ENCODE peak calls at places on chromosomes 3 and 15, in eight cellular contexts. V, O, J, B, G, L, C and K are unnamed samples.

GRCh38 chr3:172082269-172082668 is 42.9 kb downstream of the FNDC3B start:
- DNase-seq in L (no peak), B (no peak), C (peak), J (no peak), V (no peak), O (no peak), G (peak), K (peak)

GRCh38 chr3:183484676-183485075 is 56.3 kb upstream of the MCF2L2 start:
- DNase-seq in L (no peak), B (peak), J (no peak), O (no peak), C (no peak), G (no peak), V (no peak), K (no peak)

GRCh38 chr3:177419904-177420601 is 222.8 kb upstream of the TBL1XR1 start:
- DNase-seq in O (no peak), L (no peak), G (no peak), C (peak), J (peak), V (no peak), B (no peak), K (no peak)

GRCh38 chr15:92773340-92773739 is 117.8 kb upstream of the FAM174B start:
- DNase-seq in J (no peak), V (no peak), G (no peak), O (no peak), L (no peak), C (no peak), B (peak), K (no peak)

GRCh38 chr3:175659951-175660350 is 800.8 kb downstream of the NAALADL2 start:
- DNase-seq in G (no peak), J (no peak), O (no peak), L (no peak), C (peak), V (no peak), B (no peak), K (no peak)

GRCh38 chr15:78909791-78910228 is 35.0 kb downstream of the CTSH start:
- DNase-seq in B (peak), V (peak), L (no peak), G (peak), O (peak), C (peak), J (peak), K (peak)

GRCh38 chr3:152915695-152916094 is 80.8 kb downstream of the P2RY1 start:
- DNase-seq in V (no peak), O (no peak), J (no peak), L (no peak), C (no peak), G (no peak), B (no peak), K (no peak)

GRCh38 chr3:12559520-12559919 is 2.6 kb downstream of the MKRN2 start:
- DNase-seq in C (no peak), V (no peak), J (no peak), L (no peak), O (no peak), G (no peak), B (no peak), K (no peak)

GRCh38 chr3:94028093-94028837 is at the start of gene STX19:
- DNase-seq in G (no peak), B (no peak), O (no peak), J (no peak), L (no peak), C (no peak), V (peak), K (no peak)

GRCh38 chr3:109825971-109826810 is 488.8 kb upstream of the DPPA4 start:
- DNase-seq in O (no peak), V (no peak), G (no peak), L (no peak), B (no peak), C (no peak), J (no peak), K (no peak)

GRCh38 chr15:76336254-76337046 is at the start of gene ISL2:
- DNase-seq in G (peak), V (peak), O (no peak), J (peak), L (peak), C (peak), B (peak), K (peak)

GRCh38 chr15:70491641-70492040 is 271.7 kb downstream of the UACA start:
- DNase-seq in V (no peak), C (no peak), O (no peak), J (no peak), G (no peak), L (no peak), B (no peak), K (no peak)

GRCh38 chr15:38042707-38043445 is 108.4 kb downstream of the TMCO5A start:
- DNase-seq in C (no peak), V (no peak), B (no peak), L (no peak), J (no peak), O (peak), G (no peak), K (no peak)

GRCh38 chr3:126056681-126057546 is 27.0 kb downstream of the SLC41A3 start:
- DNase-seq in B (peak), V (no peak), C (peak), O (no peak), J (no peak), L (no peak), G (peak), K (no peak)

GRCh38 chr15:86229306-86229705 is 149.6 kb downstream of the AGBL1 start:
- DNase-seq in O (no peak), V (no peak), C (no peak), L (no peak), G (no peak), J (no peak), B (no peak), K (no peak)

GRCh38 chr3:165895919-165896318 is 58.7 kb upstream of the BCHE start:
- DNase-seq in L (no peak), J (peak), O (no peak), G (no peak), V (no peak), B (no peak), C (no peak), K (peak)

GRCh38 chr3:72625616-72626337 is 222.5 kb downstream of the SHQ1 start:
- DNase-seq in O (no peak), C (peak), V (no peak), G (peak), J (peak), L (no peak), B (no peak), K (no peak)

GRCh38 chr3:137469263-137469662 is 294.9 kb upstream of the SOX14 start:
- DNase-seq in C (no peak), L (no peak), O (no peak), J (peak), V (no peak), B (no peak), G (no peak), K (no peak)

GRCh38 chr3:14687360-14687759 is 12.4 kb downstream of the C3orf20 start:
- DNase-seq in J (peak), V (no peak), C (no peak), B (no peak), L (no peak), O (no peak), G (no peak), K (no peak)

GRCh38 chr15:80849308-80849707 is 70.1 kb downstream of the CEMIP start:
- DNase-seq in B (no peak), V (no peak), O (peak), C (peak), L (no peak), G (peak), J (no peak), K (peak)

GRCh38 chr3:71585891-71586809 is 2.6 kb upstream of the FOXP1 start:
- DNase-seq in J (peak), V (no peak), L (no peak), G (peak), B (no peak), O (no peak), C (peak), K (no peak)

GRCh38 chr3:160556141-160556540 is 9.2 kb downstream of the KPNA4 start:
- DNase-seq in V (no peak), B (no peak), J (no peak), O (no peak), G (no peak), L (no peak), C (no peak), K (no peak)

GRCh38 chr3:137105277-137105977 is 147.6 kb downstream of the IL20RB start:
- DNase-seq in V (no peak), G (peak), L (no peak), B (no peak), J (peak), C (peak), O (no peak), K (peak)

GRCh38 chr3:186209810-186210752 is 101.2 kb upstream of the ETV5 start:
- DNase-seq in C (peak), O (peak), J (peak), V (peak), G (peak), L (peak), B (no peak), K (no peak)

GRCh38 chr3:189272500-189273119 is 100.8 kb downstream of the TPRG1 start:
- DNase-seq in C (no peak), V (no peak), B (no peak), J (peak), L (no peak), O (no peak), G (peak), K (no peak)

GRCh38 chr15:71444866-71445590 is 329.8 kb downstream of the THSD4 start:
- DNase-seq in G (no peak), C (peak), B (no peak), V (no peak), O (no peak), L (no peak), J (no peak), K (peak)

GRCh38 chr3:33229947-33230346 is 11.3 kb upstream of the SUSD5 start:
- DNase-seq in J (no peak), L (no peak), O (no peak), G (no peak), C (no peak), B (no peak), V (no peak), K (no peak)

GRCh38 chr3:105351821-105352220 is 14.9 kb upstream of the ALCAM start:
- DNase-seq in V (no peak), B (no peak), C (peak), J (no peak), G (peak), O (no peak), L (no peak), K (no peak)

GRCh38 chr3:163468531-163469335 is 1609.6 kb downstream of the SI start:
- DNase-seq in O (no peak), C (no peak), B (no peak), G (no peak), J (no peak), V (no peak), L (no peak), K (no peak)

GRCh38 chr3:126034481-126035361 is 49.2 kb downstream of the SLC41A3 start:
- DNase-seq in V (no peak), L (no peak), B (peak), G (no peak), C (peak), O (no peak), J (no peak), K (no peak)

GRCh38 chr3:138349926-138350665 is 1.7 kb downstream of the MRAS start:
- DNase-seq in J (no peak), V (no peak), C (peak), O (peak), B (no peak), G (peak), L (no peak), K (no peak)

GRCh38 chr3:134885877-134886621 is 91.0 kb downstream of the EPHB1 start:
- DNase-seq in J (peak), O (no peak), L (no peak), V (no peak), B (peak), C (peak), G (no peak), K (no peak)

GRCh38 chr3:194536883-194537637 is 50.3 kb upstream of the ATP13A3 start:
- DNase-seq in G (peak), C (peak), L (peak), J (no peak), V (peak), O (peak), B (no peak), K (no peak)

GRCh38 chr3:15602146-15602536 is 596 bp downstream of the BTD start:
- DNase-seq in O (no peak), L (no peak), C (no peak), G (no peak), V (no peak), J (no peak), B (no peak), K (no peak)

GRCh38 chr15:38563723-38564519 is 693 bp downstream of the RASGRP1 start:
- DNase-seq in L (peak), J (peak), B (peak), C (peak), O (peak), G (peak), V (peak), K (no peak)

GRCh38 chr3:160136421-160136820 is 88.8 kb upstream of the C3orf80 start:
- DNase-seq in G (no peak), O (no peak), J (peak), V (no peak), B (no peak), L (no peak), C (no peak), K (no peak)

GRCh38 chr15:78438595-78439285 is 724 bp downstream of the IREB2 start:
- DNase-seq in J (peak), B (no peak), O (no peak), C (peak), G (peak), L (no peak), V (no peak), K (peak)

GRCh38 chr3:134576426-134576825 is 74.4 kb downstream of the KY start:
- DNase-seq in B (no peak), J (no peak), O (no peak), V (no peak), L (no peak), G (no peak), C (no peak), K (no peak)

GRCh38 chr3:53579636-53580035 is 85.2 kb downstream of the CACNA1D start:
- DNase-seq in V (no peak), O (no peak), C (no peak), J (no peak), L (no peak), B (no peak), G (no peak), K (no peak)

GRCh38 chr3:44323341-44323955 is 15.1 kb upstream of the TCAIM start:
- DNase-seq in V (peak), O (peak), C (peak), L (peak), G (peak), B (peak), J (peak), K (peak)

GRCh38 chr3:44321335-44321734 is 17.2 kb upstream of the TCAIM start:
- DNase-seq in B (no peak), G (no peak), O (no peak), J (no peak), L (no peak), C (no peak), V (no peak), K (no peak)

DNA sequence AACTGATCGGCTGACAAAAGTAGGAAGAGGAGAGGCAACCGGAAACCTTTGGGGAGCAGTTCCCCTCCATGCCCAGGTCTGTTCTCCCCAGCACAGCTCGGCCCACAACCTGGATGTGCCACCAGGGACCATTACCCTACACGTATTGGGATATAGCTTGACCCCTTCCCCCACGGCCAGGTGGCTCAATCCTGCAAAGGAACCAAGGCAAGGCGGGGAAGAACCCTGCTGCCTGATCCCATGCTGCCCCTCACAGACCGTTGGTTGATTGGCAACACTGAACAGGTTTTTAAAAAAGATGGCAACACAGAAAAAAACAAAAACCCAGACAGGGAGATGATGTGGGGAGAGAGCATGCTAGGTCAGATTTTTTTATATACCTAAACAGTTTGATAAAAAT is 19.6 kb upstream of the TCAIM start:
- DNase-seq in B (no peak), J (no peak), G (no peak), L (no peak), C (no peak), V (no peak), O (no peak), K (no peak)
- TF ChIP-seq CTCF in B (no peak), J (no peak), G (no peak), L (no peak), C (no peak), V (no peak), O (no peak), K (no peak)

DNA sequence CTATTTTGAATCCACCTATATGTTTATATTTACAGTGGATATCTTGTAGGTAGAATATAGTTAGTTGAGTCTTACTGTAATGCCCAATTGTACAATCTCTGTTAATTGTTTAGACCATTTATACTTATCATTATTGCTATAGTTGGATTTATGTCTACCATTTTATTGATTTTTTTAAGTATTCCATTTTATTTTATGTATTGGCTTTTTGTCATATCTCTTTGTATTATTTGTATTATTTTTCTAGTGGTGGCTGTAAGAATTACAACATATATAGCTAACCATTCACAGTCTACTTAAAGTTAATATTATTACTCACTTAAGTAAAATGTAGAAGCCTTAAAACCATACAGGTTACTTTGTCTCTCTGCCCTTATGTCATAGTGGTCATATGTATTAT is 46.1 kb downstream of the SLC2A2 start:
- DNase-seq in C (no peak), J (no peak), G (no peak), L (no peak), O (no peak), V (no peak), B (no peak), K (no peak)
- TF ChIP-seq CTCF in C (no peak), J (no peak), G (no peak), L (no peak), O (no peak), V (no peak), B (no peak), K (no peak)

GRCh38 chr3:28727321-28727720 is 378.7 kb upstream of the AZI2 start:
- DNase-seq in L (no peak), J (no peak), B (no peak), C (no peak), G (no peak), V (no peak), O (no peak), K (no peak)

GRCh38 chr3:28726840-28727239 is 378.2 kb upstream of the AZI2 start:
- DNase-seq in C (peak), V (peak), J (peak), O (no peak), L (peak), B (no peak), G (peak), K (peak)
- TF ChIP-seq CTCF in C (peak), V (peak), J (peak), O (no peak), L (peak), B (no peak), G (peak), K (peak)

GRCh38 chr15:100968043-100968966 is 49.1 kb downstream of the LRRK1 start:
- DNase-seq in O (no peak), G (peak), J (peak), L (no peak), C (peak), B (no peak), V (no peak), K (peak)

GRCh38 chr15:100975043-100975442 is 55.9 kb downstream of the LRRK1 start:
- DNase-seq in L (no peak), V (no peak), O (no peak), B (no peak), C (no peak), G (no peak), J (no peak), K (no peak)

GRCh38 chr15:100972975-100973350 is 53.8 kb downstream of the LRRK1 start:
- DNase-seq in J (no peak), V (no peak), L (no peak), O (no peak), G (no peak), B (no peak), C (no peak), K (no peak)

GRCh38 chr15:100973351-100974034 is 54.3 kb downstream of the LRRK1 start:
- DNase-seq in B (no peak), C (no peak), O (no peak), L (no peak), G (no peak), V (no peak), J (no peak), K (no peak)
- TF ChIP-seq CTCF in B (no peak), C (no peak), O (no peak), L (no peak), G (no peak), V (no peak), J (no peak), K (no peak)

GRCh38 chr3:44198265-44198956 is 43.3 kb upstream of the TOPAZ1 start:
- DNase-seq in G (peak), V (peak), O (peak), C (peak), L (peak), B (peak), J (peak), K (peak)

GRCh38 chr3:44198957-44199269 is 42.8 kb upstream of the TOPAZ1 start:
- DNase-seq in C (no peak), O (no peak), V (no peak), L (no peak), J (no peak), B (no peak), G (no peak), K (no peak)
- TF ChIP-seq CTCF in C (no peak), O (no peak), V (no peak), L (no peak), J (no peak), B (no peak), G (no peak), K (no peak)

GRCh38 chr15:59396211-59396610 is 23.5 kb upstream of the MYO1E start:
- DNase-seq in B (no peak), O (no peak), V (no peak), G (no peak), C (no peak), J (no peak), L (no peak), K (no peak)

GRCh38 chr15:59394166-59394661 is 21.5 kb upstream of the MYO1E start:
- DNase-seq in C (no peak), G (no peak), O (no peak), J (no peak), V (no peak), L (no peak), B (no peak), K (no peak)

GRCh38 chr15:59399465-59400102 is 26.9 kb upstream of the MYO1E start:
- DNase-seq in J (peak), L (no peak), G (no peak), C (no peak), O (no peak), B (no peak), V (no peak), K (no peak)

GRCh38 chr15:59398220-59398619 is 25.5 kb upstream of the MYO1E start:
- DNase-seq in C (no peak), O (no peak), V (no peak), B (no peak), J (no peak), G (no peak), L (no peak), K (no peak)

GRCh38 chr15:59396660-59397059 is 24.0 kb upstream of the MYO1E start:
- DNase-seq in G (no peak), J (no peak), C (no peak), O (no peak), V (no peak), L (no peak), B (no peak), K (no peak)
- TF ChIP-seq CTCF in G (no peak), J (no peak), C (no peak), O (no peak), V (no peak), L (no peak), B (no peak), K (peak)